ENCODE peak calls at places on chromosomes 11 and 22, in four cellular contexts. One of them, this sample, is unnamed. For H3K4me1, the result is how much of the 10 kb centered on the place peaks cover.

GRCh38 chr11:87453531-87454089 is 415.9 kb downstream of the TMEM135 start:
- DNase-seq in A549: no peak
- DNase-seq in K562: no peak
- DNase-seq in HepG2: no peak
- DNase-seq in this sample: no peak

GRCh38 chr22:47386812-47387510 is 624.5 kb downstream of the TBC1D22A start:
- DNase-seq in HepG2: no peak
- DNase-seq in A549: no peak
- DNase-seq in K562: no peak
- DNase-seq in this sample: no peak

GRCh38 chr11:58004664-58005063 is 19.0 kb upstream of the OR9Q1 start:
- DNase-seq in HepG2: no peak
- DNase-seq in K562: no peak
- DNase-seq in A549: no peak
- DNase-seq in this sample: no peak

GRCh38 chr11:106311531-106312230 is 234.2 kb downstream of the AASDHPPT start:
- DNase-seq in A549: no peak
- DNase-seq in HepG2: no peak
- DNase-seq in K562: no peak
- DNase-seq in this sample: no peak

GRCh38 chr11:107017433-107018227 is 646 bp downstream of the GUCY1A2 start:
- DNase-seq in K562: peak
- DNase-seq in HepG2: peak
- DNase-seq in A549: peak
- DNase-seq in this sample: no peak

GRCh38 chr11:75565221-75565814 is 3.3 kb downstream of the SERPINH1 start:
- DNase-seq in K562: no peak
- DNase-seq in A549: peak
- DNase-seq in HepG2: peak
- DNase-seq in this sample: no peak

GRCh38 chr11:59261150-59261549 is 48.4 kb upstream of the MPEG1 start:
- DNase-seq in HepG2: no peak
- DNase-seq in A549: no peak
- DNase-seq in K562: no peak
- DNase-seq in this sample: no peak

GRCh38 chr11:47355283-47356128 is 3.0 kb upstream of the MYBPC3 start:
- DNase-seq in K562: peak
- DNase-seq in A549: peak
- DNase-seq in HepG2: peak
- DNase-seq in this sample: no peak

GRCh38 chr11:64245401-64245796 is 1.3 kb downstream of the PPP1R14B start:
- DNase-seq in A549: no peak
- DNase-seq in K562: no peak
- DNase-seq in HepG2: no peak
- DNase-seq in this sample: no peak

GRCh38 chr11:70303070-70303469 is 32.6 kb downstream of the PPFIA1 start:
- DNase-seq in HepG2: no peak
- DNase-seq in K562: no peak
- DNase-seq in A549: no peak
- DNase-seq in this sample: no peak

GRCh38 chr11:11620966-11621880 is 582 bp downstream of the GALNT18 start:
- DNase-seq in K562: peak
- DNase-seq in HepG2: no peak
- DNase-seq in A549: peak
- DNase-seq in this sample: no peak

GRCh38 chr22:42623301-42623751 is 8.6 kb upstream of the POLDIP3 start:
- DNase-seq in A549: no peak
- DNase-seq in HepG2: no peak
- DNase-seq in K562: no peak
- DNase-seq in this sample: no peak

GRCh38 chr11:32198053-32198452 is 107.2 kb downstream of the RCN1 start:
- DNase-seq in A549: no peak
- DNase-seq in HepG2: no peak
- DNase-seq in K562: no peak
- DNase-seq in this sample: no peak

GRCh38 chr11:121775276-121775675 is 322.5 kb upstream of the SORL1-AS1 start:
- DNase-seq in K562: no peak
- DNase-seq in A549: no peak
- DNase-seq in HepG2: no peak
- DNase-seq in this sample: no peak

GRCh38 chr11:57641426-57641825 is 8.3 kb downstream of the YPEL4 start:
- DNase-seq in A549: peak
- DNase-seq in HepG2: peak
- DNase-seq in K562: peak
- DNase-seq in this sample: no peak

GRCh38 chr22:50303515-50303847 is 4.0 kb downstream of the PLXNB2 start:
- DNase-seq in K562: no peak
- DNase-seq in HepG2: no peak
- DNase-seq in A549: no peak
- DNase-seq in this sample: no peak
- H3K4me1 ChIP-seq in K562: half or more
- H3K4me1 ChIP-seq in HepG2: half or more
- H3K4me1 ChIP-seq in A549: half or more
- H3K4me1 ChIP-seq in this sample: half or more

DNA sequence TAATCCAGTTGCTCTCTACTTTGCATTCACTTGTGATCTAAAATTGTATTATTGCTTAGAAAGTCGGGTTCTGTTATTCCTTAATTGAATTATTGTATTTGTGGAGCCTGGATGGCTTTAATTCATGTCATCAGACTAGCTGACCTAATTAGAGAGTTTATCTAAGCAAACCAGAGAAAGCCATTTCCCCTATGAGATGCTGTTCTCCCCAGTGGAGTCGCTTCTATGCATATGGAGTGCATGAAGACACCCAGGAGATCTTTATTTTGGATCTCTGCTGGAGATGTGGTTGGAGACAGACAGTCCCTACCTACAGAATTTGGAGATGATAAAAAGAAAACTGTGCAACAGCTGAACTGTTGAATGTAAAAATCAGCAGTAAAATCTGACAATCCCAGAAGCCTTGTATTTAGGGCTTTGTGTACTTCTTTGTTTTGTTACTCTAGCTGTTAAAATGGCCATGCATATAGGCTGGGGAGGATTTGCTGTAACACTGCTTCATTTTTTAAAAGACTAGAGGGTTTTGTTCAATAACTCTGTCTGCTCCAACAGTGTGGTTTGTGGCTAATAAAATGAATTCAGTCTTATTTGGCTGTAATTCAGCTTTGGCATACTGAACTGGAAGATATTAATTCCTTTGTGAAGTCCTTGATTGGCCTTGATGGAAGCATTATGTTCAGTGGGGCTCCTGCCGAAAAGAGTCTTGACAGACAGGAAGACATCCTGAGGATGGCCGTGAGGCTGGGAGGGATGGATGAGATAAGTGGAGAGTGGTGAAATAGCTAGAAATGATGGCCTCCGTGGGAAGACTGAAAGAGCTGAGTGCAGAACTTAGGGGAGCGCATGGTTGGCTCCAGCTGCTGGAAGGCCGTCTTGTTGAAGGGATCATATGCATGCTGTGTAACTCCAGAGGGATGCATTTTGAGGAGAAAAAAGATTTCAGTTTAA is 45.0 kb upstream of the MYO18B start:
- DNase-seq in K562: no peak
- DNase-seq in A549: no peak
- DNase-seq in HepG2: no peak
- DNase-seq in this sample: no peak
- H3K4me3 ChIP-seq in K562: no peak
- H3K4me3 ChIP-seq in A549: no peak
- H3K4me3 ChIP-seq in HepG2: no peak
- H3K4me3 ChIP-seq in this sample: no peak

DNA sequence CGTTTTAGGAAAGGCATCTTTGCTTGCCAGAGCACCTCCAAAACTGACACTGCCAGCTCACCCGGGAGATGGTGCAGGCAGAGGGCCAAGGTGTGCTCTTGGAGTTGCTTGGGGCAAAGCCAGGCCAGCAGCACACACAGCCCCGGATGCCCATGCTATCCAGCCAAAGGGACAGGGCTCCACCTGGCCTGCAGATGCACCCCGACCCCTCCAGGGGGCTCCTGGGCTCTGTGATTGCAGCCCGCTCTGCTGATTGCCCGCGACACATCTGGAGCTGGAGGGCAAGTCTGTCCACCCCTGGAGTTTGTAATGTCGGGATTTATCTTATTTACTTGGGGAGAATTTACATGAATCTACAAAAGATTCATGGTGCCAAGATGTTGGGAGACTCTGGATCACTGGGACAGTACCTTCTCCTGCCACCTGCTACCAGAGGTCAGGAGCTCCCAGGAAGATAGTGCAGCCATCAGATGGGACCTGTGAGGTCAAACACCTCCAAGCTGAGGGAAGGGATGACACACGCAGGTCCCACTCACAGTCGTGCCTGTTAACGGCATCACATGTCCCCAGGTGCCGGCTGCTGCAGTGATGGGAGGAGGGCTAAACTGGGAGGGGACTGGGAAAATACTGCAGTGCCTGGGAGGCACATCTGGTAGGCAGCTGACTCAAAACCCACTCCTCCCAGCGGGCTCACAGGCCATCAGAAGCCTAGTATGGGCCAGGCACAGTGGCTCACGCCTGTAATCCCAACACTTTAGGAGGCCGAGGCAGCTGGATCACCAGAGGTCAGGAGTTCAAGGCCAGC is 17.2 kb downstream of the CBX7 start:
- DNase-seq in K562: peak
- DNase-seq in HepG2: peak
- DNase-seq in A549: peak
- DNase-seq in this sample: no peak
- TF ChIP-seq CHD4 in K562: no peak
- TF ChIP-seq CHD4 in HepG2: no peak
- TF ChIP-seq CHD4 in A549: no peak
- TF ChIP-seq CHD4 in this sample: no peak

DNA sequence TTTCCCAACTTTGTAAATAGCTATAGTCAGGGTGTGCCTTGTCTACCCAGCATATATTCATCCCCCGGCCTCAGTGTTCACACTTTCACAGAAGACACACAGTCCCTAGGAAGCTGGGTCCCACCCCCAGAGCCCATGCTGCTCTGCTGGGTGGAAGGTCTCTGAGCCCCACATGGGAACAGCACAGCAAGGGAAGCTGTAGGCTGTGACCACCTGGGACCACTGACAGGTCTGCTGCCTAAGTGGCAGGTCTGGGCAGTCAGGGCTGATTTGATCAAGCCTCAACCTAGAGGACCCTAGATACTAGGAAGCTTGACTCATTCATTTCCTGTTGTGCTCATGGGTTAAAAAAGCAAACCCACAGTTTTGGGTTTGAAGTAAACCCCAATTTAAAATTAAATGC is 16.8 kb downstream of the IL10RA start:
- DNase-seq in HepG2: no peak
- DNase-seq in K562: peak
- DNase-seq in A549: no peak
- DNase-seq in this sample: no peak
- H3K4me1 ChIP-seq in HepG2: under half
- H3K4me1 ChIP-seq in K562: half or more
- H3K4me1 ChIP-seq in A549: under half
- H3K4me1 ChIP-seq in this sample: half or more

GRCh38 chr11:114108501-114109205 is 49.1 kb downstream of the ZBTB16 start:
- DNase-seq in K562: no peak
- DNase-seq in HepG2: no peak
- DNase-seq in A549: no peak
- DNase-seq in this sample: no peak

GRCh38 chr11:114109206-114110090 is 49.9 kb downstream of the ZBTB16 start:
- DNase-seq in HepG2: no peak
- DNase-seq in A549: no peak
- DNase-seq in K562: no peak
- DNase-seq in this sample: no peak

GRCh38 chr11:114110123-114110522 is 50.6 kb downstream of the ZBTB16 start:
- DNase-seq in K562: no peak
- DNase-seq in HepG2: no peak
- DNase-seq in A549: no peak
- DNase-seq in this sample: no peak

GRCh38 chr11:114110948-114111347 is 51.4 kb downstream of the ZBTB16 start:
- DNase-seq in HepG2: no peak
- DNase-seq in A549: no peak
- DNase-seq in K562: no peak
- DNase-seq in this sample: no peak

DNA sequence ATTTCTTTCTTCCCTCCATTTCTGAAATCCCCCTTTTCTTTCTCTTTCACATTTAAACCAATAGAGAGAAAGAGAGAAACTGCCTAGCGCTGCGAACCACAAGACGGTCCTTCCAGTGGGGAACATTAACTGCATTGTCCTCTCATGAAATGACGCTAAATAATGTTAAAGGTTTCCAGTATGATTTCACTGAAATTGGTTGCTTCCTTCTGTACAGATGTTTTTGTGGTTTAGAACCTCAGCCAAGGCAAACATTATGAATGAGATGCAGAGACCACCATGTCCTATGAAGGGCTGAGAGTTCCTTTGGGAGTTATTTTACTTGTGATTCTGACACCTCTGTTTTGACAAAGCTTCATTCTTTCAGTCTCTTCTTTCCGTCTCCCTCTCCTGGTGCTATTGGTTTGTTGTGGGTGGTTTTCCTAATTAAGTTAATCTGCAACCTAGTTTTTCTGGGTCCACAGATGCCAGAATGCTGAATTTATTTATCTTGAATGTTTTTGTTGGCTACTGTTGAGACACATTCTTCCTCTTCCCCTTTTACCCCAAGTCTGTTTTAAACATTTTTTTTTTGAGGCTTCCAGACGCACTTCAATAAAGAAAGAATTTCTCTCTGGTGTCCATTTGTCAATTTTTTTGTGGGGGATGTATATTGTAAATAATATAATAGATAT is 52.0 kb downstream of the ZBTB16 start:
- DNase-seq in K562: no peak
- DNase-seq in HepG2: no peak
- DNase-seq in A549: no peak
- DNase-seq in this sample: no peak
- H3K4me3 ChIP-seq in K562: no peak
- H3K4me3 ChIP-seq in HepG2: no peak
- H3K4me3 ChIP-seq in A549: no peak
- H3K4me3 ChIP-seq in this sample: no peak

DNA sequence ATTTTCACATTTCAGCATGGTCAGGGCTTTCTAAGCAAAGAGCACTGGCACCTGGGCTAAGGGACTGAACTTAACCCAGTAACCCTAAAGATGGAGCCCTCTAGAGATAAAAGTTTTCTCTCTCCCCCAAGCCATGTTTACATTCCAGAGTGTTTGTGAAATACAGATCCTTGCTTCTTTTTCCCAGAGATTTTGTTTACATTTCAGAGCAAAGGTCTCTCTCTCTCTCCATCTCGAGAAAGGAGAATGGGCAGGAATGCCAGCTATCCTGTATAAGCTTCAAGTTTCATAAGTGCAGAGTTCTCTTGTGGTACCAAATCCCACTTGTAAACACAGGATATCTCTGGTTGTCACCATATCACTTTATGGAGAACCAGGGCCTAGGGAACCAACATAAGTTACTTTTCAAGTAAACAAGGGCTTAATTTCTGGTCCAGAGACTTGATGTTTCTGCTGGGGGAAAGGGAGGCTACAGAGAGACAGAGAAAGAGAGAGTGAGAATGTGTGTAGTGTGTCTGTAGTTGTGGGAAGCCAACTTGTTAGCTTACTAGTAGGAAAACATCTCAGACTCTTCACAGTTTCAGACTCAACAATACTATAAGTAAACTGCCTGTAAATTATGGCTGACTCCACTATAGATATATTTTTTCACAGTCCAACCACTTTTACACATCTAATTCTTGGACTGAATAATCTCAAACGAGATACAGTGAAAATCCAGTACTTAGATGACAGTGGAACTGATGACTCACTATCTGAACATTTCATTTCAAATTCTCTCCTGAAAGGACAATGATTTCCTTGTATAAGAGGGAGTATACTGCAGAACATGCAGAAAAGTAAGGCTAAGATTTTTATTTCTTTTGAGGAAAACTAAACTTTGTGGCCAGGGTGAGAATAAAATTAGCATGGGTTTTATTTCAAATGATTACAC is 76.2 kb downstream of the ARHGAP32 start:
- DNase-seq in HepG2: peak
- DNase-seq in A549: peak
- DNase-seq in K562: no peak
- DNase-seq in this sample: no peak
- TF ChIP-seq CHD4 in HepG2: no peak
- TF ChIP-seq CHD4 in A549: no peak
- TF ChIP-seq CHD4 in K562: no peak
- TF ChIP-seq CHD4 in this sample: no peak